ENCODE peak calls at places on chromosomes 3 and 15, in four cellular contexts. B is endodermal cell, R is BJ, K is HL-60. U is an unnamed sample. For H3K27me3, the result is how much of the 10 kb centered on the place peaks cover.

GRCh38 chr15:75202251-75203016 is 752 bp downstream of the C15orf39 start:
- DNase-seq in K (peak), R (no peak), B (peak), U (peak)

GRCh38 chr3:37770938-37771918 is 90.5 kb upstream of the CTDSPL start:
- DNase-seq in B (no peak), R (no peak), K (no peak), U (no peak)

GRCh38 chr3:13575459-13576061 is 26.6 kb downstream of the FBLN2 start:
- DNase-seq in R (no peak), K (no peak), B (peak), U (peak)

GRCh38 chr3:136263251-136263650 is 13.1 kb downstream of the PCCB start:
- DNase-seq in K (no peak), R (no peak), B (no peak), U (no peak)

GRCh38 chr15:48984811-48985352 is 21.2 kb upstream of the SHC4 start:
- DNase-seq in R (no peak), B (no peak), K (no peak), U (no peak)

GRCh38 chr15:90870354-90871096 is 2.1 kb downstream of the FURIN start:
- DNase-seq in K (no peak), B (peak), R (no peak), U (no peak)

GRCh38 chr15:96053039-96054021 is 277.2 kb upstream of the NR2F2 start:
- DNase-seq in R (no peak), K (no peak), B (peak), U (peak)

GRCh38 chr3:167813169-167814123 is 77.9 kb downstream of the SERPINI1 start:
- DNase-seq in R (no peak), B (no peak), K (no peak), U (no peak)

GRCh38 chr3:150293401-150294001 is 114.6 kb upstream of the TSC22D2 start:
- DNase-seq in R (peak), K (no peak), B (no peak), U (no peak)

GRCh38 chr15:78320173-78320572 is 20.0 kb upstream of the CRABP1 start:
- DNase-seq in K (no peak), B (peak), R (no peak), U (peak)

GRCh38 chr15:93250905-93251304 is 161.9 kb upstream of the RGMA start:
- DNase-seq in R (no peak), B (no peak), K (no peak), U (no peak)

GRCh38 chr15:100005013-100005412 is 271.8 kb upstream of the LYSMD4 start:
- DNase-seq in B (peak), R (no peak), K (no peak), U (no peak)

GRCh38 chr15:94075349-94075748 is 156.0 kb upstream of the MCTP2 start:
- DNase-seq in R (no peak), B (no peak), K (no peak), U (no peak)

GRCh38 chr3:49703443-49703927 is 14.1 kb downstream of the RNF123 start:
- DNase-seq in B (peak), R (no peak), K (peak), U (peak)

GRCh38 chr15:39629376-39629775 is 48.5 kb downstream of the THBS1 start:
- DNase-seq in R (no peak), K (no peak), B (no peak), U (no peak)

GRCh38 chr3:51955893-51956770 is 951 bp downstream of the GPR62 start:
- DNase-seq in B (peak), R (no peak), K (peak), U (peak)

GRCh38 chr15:74179983-74180688 is 6.6 kb downstream of the ISLR start:
- DNase-seq in K (no peak), R (no peak), B (no peak), U (peak)

GRCh38 chr15:48459571-48460461 is 128.6 kb downstream of the DUT start:
- DNase-seq in R (peak), B (no peak), K (no peak), U (no peak)

GRCh38 chr3:13276438-13277129 is 143.5 kb downstream of the NUP210 start:
- DNase-seq in R (no peak), K (no peak), B (no peak), U (peak)

GRCh38 chr3:108114423-108115065 is 23.7 kb upstream of the CD47 start:
- DNase-seq in R (no peak), K (no peak), B (no peak), U (peak)

GRCh38 chr3:172164620-172165362 is 125.4 kb downstream of the FNDC3B start:
- DNase-seq in B (no peak), K (no peak), R (no peak), U (no peak)

GRCh38 chr3:22269827-22270226 is 518.8 kb upstream of the ZNF385D start:
- DNase-seq in R (no peak), B (no peak), K (no peak), U (no peak)

GRCh38 chr3:1118074-1118473 is 25.2 kb downstream of the CNTN6 start:
- DNase-seq in K (no peak), R (no peak), B (no peak), U (no peak)

GRCh38 chr3:171115667-171116066 is 89.1 kb upstream of the SLC2A2 start:
- DNase-seq in R (no peak), B (peak), K (no peak), U (no peak)

GRCh38 chr3:169954142-169954756 is 12.4 kb upstream of the SEC62 start:
- DNase-seq in B (no peak), K (peak), R (no peak), U (no peak)

GRCh38 chr15:92809880-92810361 is 90.2 kb upstream of the CHD2 start:
- DNase-seq in K (peak), R (no peak), B (peak), U (peak)

GRCh38 chr3:78148986-78149717 is 1109.3 kb downstream of the ROBO2 start:
- DNase-seq in K (no peak), R (no peak), B (no peak), U (no peak)

GRCh38 chr15:48637639-48638038 is 7.9 kb downstream of the FBN1 start:
- DNase-seq in B (no peak), R (no peak), K (no peak), U (no peak)

GRCh38 chr3:102174312-102174712 is 260.5 kb upstream of the ZPLD1 start:
- DNase-seq in K (no peak), B (no peak), R (peak), U (no peak)

GRCh38 chr3:118466795-118467330 is 567.8 kb downstream of the IGSF11 start:
- DNase-seq in K (no peak), B (no peak), R (no peak), U (no peak)

GRCh38 chr3:25165306-25165705 is 262.8 kb upstream of the RARB start:
- DNase-seq in K (no peak), R (no peak), B (no peak), U (no peak)

GRCh38 chr3:10855871-10856662 is 40.0 kb downstream of the SLC6A11 start:
- DNase-seq in R (no peak), B (peak), K (no peak), U (peak)

GRCh38 chr3:157134620-157135191 is 25.2 kb downstream of the CCNL1 start:
- DNase-seq in B (no peak), K (no peak), R (no peak), U (no peak)

GRCh38 chr3:125437631-125438435 is 62.7 kb upstream of the ZNF148 start:
- DNase-seq in B (peak), K (peak), R (no peak), U (peak)

GRCh38 chr15:40498891-40499290 is 28.1 kb downstream of the CHST14 start:
- DNase-seq in K (no peak), R (no peak), B (no peak), U (no peak)

GRCh38 chr3:43455233-43455632 is 166.6 kb downstream of the ANO10 start:
- DNase-seq in K (no peak), R (peak), B (no peak), U (no peak)

GRCh38 chr3:46129588-46130272 is 78.4 kb downstream of the CCR1 start:
- DNase-seq in R (no peak), K (no peak), B (no peak), U (no peak)
- H3K27me3 ChIP-seq in R (under half), K (under half), B (under half), U (under half)

GRCh38 chr3:58176827-58177489 is 33.8 kb downstream of the DNASE1L3 start:
- DNase-seq in K (no peak), R (no peak), B (peak), U (no peak)

GRCh38 chr3:58175098-58175428 is 35.7 kb downstream of the DNASE1L3 start:
- DNase-seq in B (no peak), R (no peak), K (no peak), U (no peak)

GRCh38 chr3:58173670-58174472 is 36.9 kb downstream of the DNASE1L3 start:
- DNase-seq in R (no peak), B (peak), K (peak), U (peak)

GRCh38 chr3:58176185-58176530 is 34.6 kb downstream of the DNASE1L3 start:
- DNase-seq in K (no peak), R (no peak), B (no peak), U (no peak)

DNA sequence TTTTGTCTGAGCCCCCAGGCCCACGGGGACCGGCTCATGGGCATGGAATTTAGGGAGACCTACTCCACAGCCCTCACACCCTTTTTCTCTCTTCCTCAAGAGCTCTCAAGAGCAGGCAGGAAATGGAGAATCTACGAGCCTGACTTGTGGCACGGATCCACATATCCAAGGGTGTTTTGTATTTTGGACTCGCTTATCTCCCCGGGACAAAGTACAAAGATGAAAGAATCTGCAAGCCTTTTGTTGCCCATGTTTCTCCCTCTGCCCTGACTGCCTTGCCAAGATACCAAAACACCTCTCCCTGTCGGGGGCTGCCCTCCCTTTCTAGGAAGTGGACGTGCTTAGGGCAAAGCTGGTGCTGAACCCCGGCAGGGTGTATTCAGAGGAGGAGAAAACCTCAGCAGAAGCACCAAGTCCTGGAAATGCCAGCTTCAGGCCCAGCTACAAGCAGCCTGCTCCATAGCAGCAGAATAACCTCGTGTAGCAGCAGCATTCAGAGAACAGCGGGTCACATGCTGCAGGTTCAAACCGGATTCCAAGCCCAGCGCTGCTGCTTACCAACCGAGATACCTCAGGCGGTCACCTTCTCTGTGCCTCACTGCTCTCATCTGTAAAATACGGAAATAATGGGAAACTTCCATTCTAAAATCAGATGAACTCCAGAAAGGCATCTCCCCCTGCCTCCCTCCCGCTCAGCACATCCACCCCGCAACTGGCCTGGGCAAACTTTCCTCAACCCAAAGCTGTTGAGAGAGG is 35.2 kb downstream of the DNASE1L3 start:
- DNase-seq in K (no peak), B (peak), R (no peak), U (no peak)
- H3K4me3 ChIP-seq in K (no peak), B (no peak), R (no peak), U (no peak)

DNA sequence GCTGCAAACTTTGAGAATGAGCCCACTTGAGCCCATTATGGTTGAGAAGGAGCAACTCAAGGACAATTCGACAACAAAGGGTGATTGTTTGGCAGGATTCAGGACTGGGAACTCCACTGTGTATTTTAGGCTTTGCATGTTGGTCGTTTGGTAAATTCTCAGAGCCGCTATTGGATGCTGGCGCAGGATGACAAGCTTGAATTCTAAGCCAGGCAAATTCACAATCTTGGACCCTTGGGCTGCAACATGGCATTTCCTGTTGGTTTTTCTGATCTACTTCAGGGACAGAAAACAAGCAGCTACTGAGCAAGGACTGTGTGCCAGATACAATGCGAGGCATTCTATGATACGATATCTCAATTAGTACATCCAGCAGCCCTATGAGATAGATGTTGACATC is 82.8 kb downstream of the RYR3 start:
- DNase-seq in R (no peak), K (no peak), B (no peak), U (no peak)
- H3K27me3 ChIP-seq in R (under half), K (under half), B (under half), U (under half)

GRCh38 chr3:194332858-194333211 is 18.3 kb downstream of the CPN2 start:
- DNase-seq in K (no peak), B (no peak), R (no peak), U (no peak)
- H3K4me3 ChIP-seq in K (no peak), B (no peak), R (no peak), U (no peak)

U was measured in H7.